ENCODE peak calls at places on chromosomes 13 and 19, in seven cellular contexts. X, P, L, C, G, U and R are unnamed samples.

GRCh38 chr19:36849701-36850645 is 703 bp upstream of the ZNF345 start:
- DNase-seq in G (peak; percentile 94), X (peak; percentile 95), P (peak; percentile 95), L (peak; percentile 96), C (peak; percentile 93), U (peak; percentile 50), R (peak; percentile 76)

GRCh38 chr19:35752746-35753350 is 4.0 kb downstream of the HSPB6 start:
- DNase-seq in G (no peak), C (peak; percentile 7), U (no peak), L (no peak), P (no peak), X (no peak), R (no peak)

GRCh38 chr13:78786399-78786879 is 127.5 kb upstream of the OBI1 start:
- DNase-seq in L (no peak), C (no peak), G (no peak), P (no peak), U (no peak), X (no peak), R (no peak)

GRCh38 chr13:67134322-67135129 is 95.6 kb downstream of the PCDH9 start:
- DNase-seq in X (no peak), G (no peak), P (no peak), C (no peak), U (no peak), L (no peak), R (no peak)

GRCh38 chr13:59337070-59337469 is 826.7 kb downstream of the DIAPH3 start:
- DNase-seq in X (no peak), U (no peak), L (no peak), C (no peak), G (no peak), P (peak; percentile 42), R (no peak)

GRCh38 chr19:2983351-2984195 is 6.2 kb downstream of the TLE6 start:
- DNase-seq in C (peak; percentile 30), U (no peak), P (no peak), L (peak; percentile 92), X (peak; percentile 62), G (no peak), R (peak; percentile 92)

GRCh38 chr19:31338069-31338767 is 11.0 kb downstream of the TSHZ3 start:
- DNase-seq in X (no peak), U (no peak), L (peak; percentile 88), G (no peak), C (peak; percentile 47), P (peak; percentile 30), R (no peak)

GRCh38 chr13:37984357-37984756 is 114.8 kb upstream of the TRPC4 start:
- DNase-seq in L (peak; percentile 26), G (no peak), C (no peak), X (no peak), P (no peak), U (no peak), R (no peak)

GRCh38 chr19:30481823-30482222 is 109.6 kb downstream of the ZNF536 start:
- DNase-seq in C (no peak), X (no peak), U (no peak), L (no peak), P (no peak), G (no peak), R (no peak)

GRCh38 chr19:19652482-19653295 is 9.2 kb upstream of the GMIP start:
- DNase-seq in L (no peak), X (no peak), C (no peak), U (no peak), G (no peak), P (no peak), R (no peak)

GRCh38 chr19:30362156-30362754 is 9.9 kb upstream of the ZNF536 start:
- DNase-seq in U (no peak), L (no peak), X (no peak), P (no peak), G (peak; percentile 37), C (no peak), R (peak; percentile 28)

GRCh38 chr13:112910616-112911280 is 58.3 kb upstream of the MCF2L start:
- DNase-seq in U (no peak), G (peak; percentile 64), X (no peak), P (no peak), C (no peak), L (no peak), R (no peak)

GRCh38 chr13:36709136-36709895 is 35.5 kb downstream of the SERTM1 start:
- DNase-seq in C (no peak), G (no peak), U (no peak), X (no peak), L (no peak), P (no peak), R (no peak)

GRCh38 chr19:58544591-58545285 is 874 bp downstream of the TRIM28 start:
- DNase-seq in X (peak; percentile 70), C (no peak), G (no peak), P (peak; percentile 55), L (peak; percentile 90), U (no peak), R (no peak)

GRCh38 chr13:107665926-107666458 is 549.3 kb downstream of the LIG4 start:
- DNase-seq in P (no peak), C (no peak), G (no peak), U (no peak), L (no peak), X (no peak), R (no peak)

GRCh38 chr13:36395280-36395679 is 37.0 kb upstream of the CCNA1 start:
- DNase-seq in U (peak; percentile 46), G (no peak), X (no peak), L (no peak), P (peak; percentile 44), C (no peak), R (peak; percentile 50)

GRCh38 chr13:51270606-51271005 is 48.4 kb downstream of the FAM124A start:
- DNase-seq in C (no peak), L (no peak), X (no peak), G (no peak), P (no peak), U (no peak), R (no peak)

GRCh38 chr13:86591862-86592261 is 792.6 kb upstream of the SLITRK6 start:
- DNase-seq in P (no peak), X (no peak), C (no peak), G (no peak), L (no peak), U (no peak), R (no peak)

GRCh38 chr19:756232-756631 is 5.3 kb downstream of the MISP start:
- DNase-seq in U (no peak), C (peak; percentile 51), P (no peak), L (no peak), G (no peak), X (no peak), R (no peak)

GRCh38 chr19:50790898-50791562 is 815 bp downstream of the ACP4 start:
- DNase-seq in U (no peak), G (no peak), P (no peak), C (no peak), L (no peak), X (no peak), R (no peak)

GRCh38 chr19:3880471-3881271 is at the start of gene ATCAY:
- DNase-seq in X (no peak), L (peak; percentile 91), U (no peak), C (no peak), G (no peak), P (no peak), R (no peak)

GRCh38 chr19:13463296-13463695 is 43.0 kb downstream of the CACNA1A start:
- DNase-seq in P (peak; percentile 3), X (no peak), L (peak; percentile 81), C (no peak), U (no peak), G (no peak), R (no peak)

GRCh38 chr13:101942038-101942437 is 459.8 kb downstream of the FGF14 start:
- DNase-seq in C (peak; percentile 19), L (peak; percentile 64), G (no peak), X (no peak), U (no peak), P (no peak), R (peak; percentile 53)

GRCh38 chr13:110136660-110137585 is 170.0 kb downstream of the COL4A1 start:
- DNase-seq in X (no peak), L (peak; percentile 68), P (no peak), C (no peak), U (no peak), G (no peak), R (no peak)

GRCh38 chr13:110135977-110136597 is 170.9 kb downstream of the COL4A1 start:
- DNase-seq in U (no peak), G (no peak), C (no peak), L (no peak), X (no peak), P (no peak), R (no peak)

GRCh38 chr13:110138700-110139036 is 168.3 kb downstream of the COL4A1 start:
- DNase-seq in L (no peak), G (no peak), X (no peak), P (no peak), U (no peak), C (no peak), R (no peak)

GRCh38 chr13:110138009-110138699 is 168.8 kb downstream of the COL4A1 start:
- DNase-seq in L (peak; percentile 56), P (peak; percentile 89), X (peak; percentile 71), C (peak; percentile 49), U (no peak), G (no peak), R (no peak)

GRCh38 chr13:110137677-110138008 is 169.3 kb downstream of the COL4A1 start:
- DNase-seq in X (no peak), P (no peak), C (peak; percentile 40), L (peak; percentile 43), U (no peak), G (no peak), R (no peak)
- TF ChIP-seq CTCF in X (no peak), P (peak; percentile 12), C (peak; percentile 31), L (peak; percentile 51), U (peak; percentile 6), G (no peak), R (peak; percentile 11)

GRCh38 chr19:5571777-5572176 is 4.0 kb upstream of the TINCR start:
- DNase-seq in L (no peak), U (no peak), C (no peak), X (no peak), G (no peak), P (no peak), R (no peak)
- H3K4me3 ChIP-seq in L (no peak overlapping the region), U (no peak overlapping the region), C (no peak overlapping the region), X (no peak overlapping the region), G (no peak overlapping the region), P (no peak overlapping the region), R (no peak overlapping the region)

GRCh38 chr19:27974082-27974513 is 1238.9 kb downstream of the UQCRFS1 start:
- DNase-seq in U (no peak), L (peak; percentile 70), P (peak; percentile 14), C (peak; percentile 9), G (no peak), X (no peak), R (peak; percentile 55)
- TF ChIP-seq CTCF in U (peak; percentile 72), L (peak; percentile 97), P (peak; percentile 46), C (peak; percentile 32), G (no peak), X (no peak), R (peak; percentile 92)

DNA sequence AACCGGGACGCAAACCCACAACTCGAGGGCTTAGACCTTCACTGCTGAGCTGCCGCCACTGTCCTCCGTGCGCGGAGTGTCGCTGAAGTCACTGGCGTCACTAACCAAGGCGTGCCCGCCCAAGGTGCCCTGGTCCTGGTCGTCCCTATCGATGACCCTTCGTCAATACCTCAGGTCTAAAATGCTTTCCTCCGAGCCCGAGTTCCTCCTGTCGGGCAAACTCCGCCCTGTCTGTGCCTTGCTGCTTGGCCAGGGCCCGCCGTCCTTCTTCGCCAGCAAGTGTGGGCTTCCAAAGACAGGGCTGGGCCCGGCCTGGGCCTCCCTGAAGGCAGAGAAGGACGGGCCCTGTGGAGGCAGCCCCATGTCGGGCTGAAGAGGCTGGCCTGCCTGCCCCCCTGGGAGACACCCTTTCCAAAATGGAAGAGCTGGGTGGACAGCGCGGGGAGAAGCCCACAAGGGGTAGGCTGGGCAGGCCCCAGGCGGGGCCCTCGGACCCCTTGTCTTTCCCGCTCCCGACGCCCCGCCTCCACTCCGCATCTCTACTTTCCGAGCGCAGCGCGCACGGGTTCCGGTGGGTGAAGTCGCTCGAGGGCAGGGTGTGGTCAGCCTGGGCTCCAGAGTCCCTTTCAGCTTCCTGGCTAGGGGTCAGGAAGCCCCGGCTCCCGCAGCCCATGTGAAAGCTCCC is 13.4 kb downstream of the RB1 start:
- DNase-seq in U (no peak), X (no peak), C (no peak), L (no peak), G (no peak), P (no peak), R (no peak)
- H3K4me3 ChIP-seq in U (no peak overlapping the region), X (no peak overlapping the region), C (no peak overlapping the region), L (no peak overlapping the region), G (peak overlapping the region; percentile 10), P (no peak overlapping the region), R (no peak overlapping the region)